ENCODE peak calls at places on chromosomes 7 and 10, in six cellular contexts. One of them, this sample, is unnamed.

GRCh38 chr10:24344279-24344678 is 135.3 kb downstream of the KIAA1217 start:
- DNase-seq in WERI-Rb-1: no peak
- DNase-seq in HL-60: no peak
- DNase-seq in sigmoid colon: no peak
- DNase-seq in mesendoderm: no peak
- DNase-seq in body of pancreas: peak; percentile 45
- DNase-seq in this sample: no peak

GRCh38 chr10:34933676-34934075 is 118.6 kb upstream of the PARD3 start:
- DNase-seq in WERI-Rb-1: no peak
- DNase-seq in HL-60: no peak
- DNase-seq in mesendoderm: peak; percentile 57
- DNase-seq in body of pancreas: peak; percentile 66
- DNase-seq in sigmoid colon: peak; percentile 87
- DNase-seq in this sample: no peak

GRCh38 chr7:116232402-116232749 is 22.0 kb downstream of the TES start:
- DNase-seq in HL-60: no peak
- DNase-seq in body of pancreas: no peak
- DNase-seq in sigmoid colon: no peak
- DNase-seq in WERI-Rb-1: no peak
- DNase-seq in mesendoderm: no peak
- DNase-seq in this sample: no peak

GRCh38 chr7:18894155-18894554 is 223.3 kb downstream of the TWIST1 start:
- DNase-seq in sigmoid colon: no peak
- DNase-seq in mesendoderm: peak; percentile 39
- DNase-seq in WERI-Rb-1: no peak
- DNase-seq in HL-60: no peak
- DNase-seq in body of pancreas: no peak
- DNase-seq in this sample: no peak

GRCh38 chr10:128150045-128150493 is 23.8 kb upstream of the MKI67 start:
- DNase-seq in WERI-Rb-1: peak; percentile 87
- DNase-seq in HL-60: peak; percentile 62
- DNase-seq in body of pancreas: peak; percentile 45
- DNase-seq in sigmoid colon: peak; percentile 68
- DNase-seq in mesendoderm: peak; percentile 81
- DNase-seq in this sample: peak; percentile 66

GRCh38 chr10:100826983-100827818 is 81.8 kb downstream of the PAX2 start:
- DNase-seq in body of pancreas: peak; percentile 59
- DNase-seq in sigmoid colon: peak; percentile 63
- DNase-seq in WERI-Rb-1: peak; percentile 56
- DNase-seq in mesendoderm: peak; percentile 44
- DNase-seq in HL-60: no peak
- DNase-seq in this sample: peak; percentile 78

GRCh38 chr10:114541081-114541833 is 116.8 kb downstream of the ABLIM1 start:
- DNase-seq in body of pancreas: peak; percentile 52
- DNase-seq in sigmoid colon: peak; percentile 89
- DNase-seq in HL-60: no peak
- DNase-seq in WERI-Rb-1: no peak
- DNase-seq in mesendoderm: peak; percentile 65
- DNase-seq in this sample: no peak

GRCh38 chr10:24989867-24990266 is 26.1 kb downstream of the ENKUR start:
- DNase-seq in body of pancreas: no peak
- DNase-seq in mesendoderm: no peak
- DNase-seq in sigmoid colon: no peak
- DNase-seq in WERI-Rb-1: no peak
- DNase-seq in HL-60: no peak
- DNase-seq in this sample: no peak

GRCh38 chr7:133912916-133913697 is 214.0 kb upstream of the LRGUK start:
- DNase-seq in mesendoderm: peak; percentile 4
- DNase-seq in WERI-Rb-1: no peak
- DNase-seq in body of pancreas: no peak
- DNase-seq in sigmoid colon: no peak
- DNase-seq in HL-60: no peak
- DNase-seq in this sample: no peak

GRCh38 chr7:1392556-1392955 is 66.7 kb downstream of the MICALL2 start:
- DNase-seq in HL-60: no peak
- DNase-seq in WERI-Rb-1: no peak
- DNase-seq in sigmoid colon: no peak
- DNase-seq in mesendoderm: no peak
- DNase-seq in body of pancreas: no peak
- DNase-seq in this sample: peak; percentile 71

GRCh38 chr10:95214793-95215192 is 20.8 kb downstream of the ACSM6 start:
- DNase-seq in sigmoid colon: no peak
- DNase-seq in HL-60: no peak
- DNase-seq in WERI-Rb-1: no peak
- DNase-seq in mesendoderm: no peak
- DNase-seq in body of pancreas: no peak
- DNase-seq in this sample: no peak

GRCh38 chr7:148588891-148589215 is 1.7 kb upstream of the C7orf33 start:
- DNase-seq in mesendoderm: no peak
- DNase-seq in sigmoid colon: no peak
- DNase-seq in HL-60: no peak
- DNase-seq in WERI-Rb-1: peak; percentile 65
- DNase-seq in body of pancreas: no peak
- DNase-seq in this sample: no peak

GRCh38 chr7:29812185-29812876 is 6.0 kb downstream of the WIPF3 start:
- DNase-seq in mesendoderm: no peak
- DNase-seq in HL-60: no peak
- DNase-seq in WERI-Rb-1: no peak
- DNase-seq in body of pancreas: no peak
- DNase-seq in sigmoid colon: no peak
- DNase-seq in this sample: no peak

GRCh38 chr10:97849491-97850402 is at the start of gene GOLGA7B:
- DNase-seq in WERI-Rb-1: peak; percentile 64
- DNase-seq in body of pancreas: peak; percentile 53
- DNase-seq in sigmoid colon: no peak
- DNase-seq in HL-60: peak; percentile 13
- DNase-seq in mesendoderm: peak; percentile 81
- DNase-seq in this sample: peak; percentile 84

GRCh38 chr7:117165656-117166055 is 157.2 kb downstream of the WNT2 start:
- DNase-seq in WERI-Rb-1: no peak
- DNase-seq in body of pancreas: peak; percentile 9
- DNase-seq in sigmoid colon: no peak
- DNase-seq in mesendoderm: no peak
- DNase-seq in HL-60: no peak
- DNase-seq in this sample: peak; percentile 46

GRCh38 chr10:114458955-114459354 is 54.7 kb upstream of the AFAP1L2 start:
- DNase-seq in HL-60: peak; percentile 23
- DNase-seq in mesendoderm: peak; percentile 90
- DNase-seq in sigmoid colon: peak; percentile 68
- DNase-seq in WERI-Rb-1: peak; percentile 50
- DNase-seq in body of pancreas: peak; percentile 65
- DNase-seq in this sample: peak; percentile 76

GRCh38 chr10:11685787-11686218 is 56.4 kb upstream of the ECHDC3 start:
- DNase-seq in sigmoid colon: peak; percentile 76
- DNase-seq in body of pancreas: peak; percentile 74
- DNase-seq in HL-60: no peak
- DNase-seq in mesendoderm: no peak
- DNase-seq in WERI-Rb-1: no peak
- DNase-seq in this sample: peak; percentile 77

GRCh38 chr7:156620246-156620775 is 20.3 kb upstream of the RNF32 start:
- DNase-seq in sigmoid colon: no peak
- DNase-seq in HL-60: no peak
- DNase-seq in WERI-Rb-1: no peak
- DNase-seq in mesendoderm: peak; percentile 76
- DNase-seq in body of pancreas: no peak
- DNase-seq in this sample: no peak

GRCh38 chr7:1553513-1554210 is 2.3 kb downstream of the TMEM184A start:
- DNase-seq in HL-60: no peak
- DNase-seq in WERI-Rb-1: no peak
- DNase-seq in body of pancreas: no peak
- DNase-seq in mesendoderm: no peak
- DNase-seq in sigmoid colon: no peak
- DNase-seq in this sample: no peak

GRCh38 chr7:25862254-25862992 is 289.6 kb upstream of the NFE2L3 start:
- DNase-seq in body of pancreas: peak; percentile 81
- DNase-seq in mesendoderm: peak; percentile 100
- DNase-seq in sigmoid colon: peak; percentile 95
- DNase-seq in HL-60: peak; percentile 99
- DNase-seq in WERI-Rb-1: peak; percentile 100
- DNase-seq in this sample: peak; percentile 94

GRCh38 chr7:25864943-25865633 is 286.9 kb upstream of the NFE2L3 start:
- DNase-seq in sigmoid colon: no peak
- DNase-seq in WERI-Rb-1: no peak
- DNase-seq in HL-60: no peak
- DNase-seq in body of pancreas: no peak
- DNase-seq in mesendoderm: no peak
- DNase-seq in this sample: no peak

GRCh38 chr7:25863727-25864116 is 288.3 kb upstream of the NFE2L3 start:
- DNase-seq in body of pancreas: no peak
- DNase-seq in mesendoderm: no peak
- DNase-seq in HL-60: no peak
- DNase-seq in sigmoid colon: no peak
- DNase-seq in WERI-Rb-1: no peak
- DNase-seq in this sample: no peak

GRCh38 chr7:25862993-25863726 is 288.8 kb upstream of the NFE2L3 start:
- DNase-seq in mesendoderm: no peak
- DNase-seq in body of pancreas: no peak
- DNase-seq in WERI-Rb-1: no peak
- DNase-seq in HL-60: no peak
- DNase-seq in sigmoid colon: no peak
- DNase-seq in this sample: no peak

DNA sequence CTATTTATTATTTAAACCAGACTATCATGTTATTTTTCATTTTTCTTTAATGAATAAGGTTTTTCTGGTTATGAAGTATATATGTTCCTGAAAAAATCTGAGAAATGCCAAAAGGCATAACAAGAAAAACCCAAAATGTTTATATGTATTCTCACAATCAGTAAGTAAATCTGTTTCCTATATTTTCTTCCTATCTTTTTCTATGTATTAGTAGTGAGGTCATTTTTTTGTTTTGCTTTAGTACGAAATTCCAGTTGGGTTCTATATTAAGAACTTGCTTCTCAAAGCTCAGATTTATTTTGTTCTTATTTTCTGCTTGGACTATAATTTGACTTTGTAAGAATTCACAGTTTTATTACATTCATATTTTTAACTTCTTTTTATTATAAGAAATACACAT is 287.5 kb upstream of the NFE2L3 start:
- DNase-seq in WERI-Rb-1: no peak
- DNase-seq in sigmoid colon: no peak
- DNase-seq in HL-60: no peak
- DNase-seq in mesendoderm: no peak
- DNase-seq in body of pancreas: no peak
- DNase-seq in this sample: no peak
- H3K27me3 ChIP-seq in WERI-Rb-1: no peaks in the 10 kb centered on the region
- H3K27me3 ChIP-seq in sigmoid colon: peaks cover 91% of the 10 kb centered on the region
- H3K27me3 ChIP-seq in HL-60: peaks cover 2% of the 10 kb centered on the region
- H3K27me3 ChIP-seq in mesendoderm: peaks cover 14% of the 10 kb centered on the region
- H3K27me3 ChIP-seq in body of pancreas: peaks cover 40% of the 10 kb centered on the region
- H3K27me3 ChIP-seq in this sample: peaks cover 95% of the 10 kb centered on the region

GRCh38 chr10:8047452-8048280 is 6.8 kb upstream of the GATA3 start:
- DNase-seq in HL-60: no peak
- DNase-seq in sigmoid colon: no peak
- DNase-seq in body of pancreas: no peak
- DNase-seq in WERI-Rb-1: no peak
- DNase-seq in mesendoderm: peak; percentile 94
- DNase-seq in this sample: no peak
- H3K27me3 ChIP-seq in HL-60: peaks cover 27% of the 10 kb centered on the region
- H3K27me3 ChIP-seq in sigmoid colon: peaks cover 97% of the 10 kb centered on the region
- H3K27me3 ChIP-seq in body of pancreas: peaks cover 97% of the 10 kb centered on the region
- H3K27me3 ChIP-seq in WERI-Rb-1: peaks cover 94% of the 10 kb centered on the region
- H3K27me3 ChIP-seq in mesendoderm: peaks cover 7% of the 10 kb centered on the region
- H3K27me3 ChIP-seq in this sample: peaks cover 100% of the 10 kb centered on the region

GRCh38 chr7:107666804-107667203 is 6.2 kb downstream of the SLC26A4 start:
- DNase-seq in sigmoid colon: no peak
- DNase-seq in WERI-Rb-1: no peak
- DNase-seq in body of pancreas: no peak
- DNase-seq in HL-60: no peak
- DNase-seq in mesendoderm: no peak
- DNase-seq in this sample: no peak
- H3K27me3 ChIP-seq in sigmoid colon: peaks cover 7% of the 10 kb centered on the region
- H3K27me3 ChIP-seq in WERI-Rb-1: no peaks in the 10 kb centered on the region
- H3K27me3 ChIP-seq in body of pancreas: no peaks in the 10 kb centered on the region
- H3K27me3 ChIP-seq in HL-60: peaks cover 13% of the 10 kb centered on the region
- H3K27me3 ChIP-seq in mesendoderm: peaks cover 13% of the 10 kb centered on the region
- H3K27me3 ChIP-seq in this sample: peaks cover 10% of the 10 kb centered on the region

GRCh38 chr10:75400769-75401568 is 595 bp downstream of the ZNF503 start:
- DNase-seq in sigmoid colon: peak; percentile 83
- DNase-seq in mesendoderm: peak; percentile 54
- DNase-seq in WERI-Rb-1: peak; percentile 59
- DNase-seq in body of pancreas: peak; percentile 71
- DNase-seq in HL-60: no peak
- DNase-seq in this sample: peak; percentile 57
- H3K27me3 ChIP-seq in sigmoid colon: no peaks in the 10 kb centered on the region
- H3K27me3 ChIP-seq in mesendoderm: peaks cover 46% of the 10 kb centered on the region
- H3K27me3 ChIP-seq in WERI-Rb-1: no peaks in the 10 kb centered on the region
- H3K27me3 ChIP-seq in body of pancreas: no peaks in the 10 kb centered on the region
- H3K27me3 ChIP-seq in HL-60: peaks cover 2% of the 10 kb centered on the region
- H3K27me3 ChIP-seq in this sample: no peaks in the 10 kb centered on the region

GRCh38 chr10:13536674-13537366 is 8.0 kb upstream of the BEND7 start:
- DNase-seq in mesendoderm: peak; percentile 90
- DNase-seq in sigmoid colon: no peak
- DNase-seq in WERI-Rb-1: peak; percentile 69
- DNase-seq in body of pancreas: peak; percentile 75
- DNase-seq in HL-60: no peak
- DNase-seq in this sample: peak; percentile 44

DNA sequence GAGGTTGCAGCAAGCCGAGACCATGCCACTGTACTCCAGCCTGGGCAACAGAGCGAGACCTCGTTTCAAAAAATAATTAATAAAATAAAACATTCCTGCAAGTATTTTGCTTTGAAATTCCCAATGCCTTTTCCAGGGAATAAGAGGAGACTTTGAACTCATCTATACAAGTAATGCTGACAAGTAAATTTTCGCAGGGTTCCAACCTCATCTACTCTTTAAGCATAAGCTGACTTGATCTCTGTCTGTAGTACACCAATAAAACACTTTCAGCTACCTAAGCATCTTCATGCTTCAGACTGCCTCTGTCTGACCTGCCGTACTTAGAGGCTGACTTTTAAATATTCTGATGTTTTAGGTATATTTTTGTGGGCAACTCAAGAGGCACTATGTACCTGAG is 13.7 kb upstream of the BEND7 start:
- DNase-seq in sigmoid colon: no peak
- DNase-seq in body of pancreas: no peak
- DNase-seq in WERI-Rb-1: no peak
- DNase-seq in HL-60: no peak
- DNase-seq in mesendoderm: no peak
- DNase-seq in this sample: no peak
- H3K27me3 ChIP-seq in sigmoid colon: peaks cover 6% of the 10 kb centered on the region
- H3K27me3 ChIP-seq in body of pancreas: peaks cover 3% of the 10 kb centered on the region
- H3K27me3 ChIP-seq in WERI-Rb-1: no peaks in the 10 kb centered on the region
- H3K27me3 ChIP-seq in HL-60: no peaks in the 10 kb centered on the region
- H3K27me3 ChIP-seq in mesendoderm: no peaks in the 10 kb centered on the region
- H3K27me3 ChIP-seq in this sample: peaks cover 23% of the 10 kb centered on the region

GRCh38 chr7:27161214-27161720 is 4.1 kb downstream of the HOXA9 start:
- DNase-seq in HL-60: no peak
- DNase-seq in sigmoid colon: peak; percentile 73
- DNase-seq in WERI-Rb-1: no peak
- DNase-seq in body of pancreas: peak; percentile 53
- DNase-seq in mesendoderm: no peak
- DNase-seq in this sample: peak; percentile 83

GRCh38 chr7:27162930-27163775 is 2.2 kb downstream of the HOXA9 start:
- DNase-seq in mesendoderm: no peak
- DNase-seq in body of pancreas: no peak
- DNase-seq in sigmoid colon: peak; percentile 50
- DNase-seq in WERI-Rb-1: no peak
- DNase-seq in HL-60: no peak
- DNase-seq in this sample: peak; percentile 12

GRCh38 chr7:27163776-27164380 is 1.5 kb downstream of the HOXA9 start:
- DNase-seq in mesendoderm: no peak
- DNase-seq in HL-60: no peak
- DNase-seq in body of pancreas: no peak
- DNase-seq in WERI-Rb-1: no peak
- DNase-seq in sigmoid colon: peak; percentile 67
- DNase-seq in this sample: peak; percentile 32

GRCh38 chr7:27161721-27162547 is 3.4 kb downstream of the HOXA9 start:
- DNase-seq in sigmoid colon: peak; percentile 72
- DNase-seq in body of pancreas: no peak
- DNase-seq in WERI-Rb-1: no peak
- DNase-seq in mesendoderm: no peak
- DNase-seq in HL-60: no peak
- DNase-seq in this sample: peak; percentile 59

GRCh38 chr7:27162548-27162848 is 2.8 kb downstream of the HOXA9 start:
- DNase-seq in sigmoid colon: no peak
- DNase-seq in mesendoderm: no peak
- DNase-seq in WERI-Rb-1: no peak
- DNase-seq in HL-60: no peak
- DNase-seq in body of pancreas: no peak
- DNase-seq in this sample: no peak
- H3K27me3 ChIP-seq in sigmoid colon: no peaks in the 10 kb centered on the region
- H3K27me3 ChIP-seq in mesendoderm: peaks cover 89% of the 10 kb centered on the region
- H3K27me3 ChIP-seq in WERI-Rb-1: peaks cover 47% of the 10 kb centered on the region
- H3K27me3 ChIP-seq in HL-60: peaks cover 59% of the 10 kb centered on the region
- H3K27me3 ChIP-seq in body of pancreas: peaks cover 69% of the 10 kb centered on the region
- H3K27me3 ChIP-seq in this sample: peaks cover 100% of the 10 kb centered on the region

This sample was measured in left lung.